ENCODE peak calls at places on chromosomes 3 and 15, in four cellular contexts. L, V, N and J are unnamed samples.
A peak's percentile ranks its signal among the peaks of the same experiment; 100 is the strongest.

GRCh38 chr15:92821491-92822116 is 78.5 kb upstream of the CHD2 start:
- DNase-seq in L (no peak), V (no peak), N (no peak), J (no peak)

GRCh38 chr15:98442379-98442833 is 205.9 kb upstream of the IGF1R start:
- DNase-seq in L (peak; percentile 51), V (no peak), N (peak; percentile 65), J (peak; percentile 82)

GRCh38 chr15:89167267-89168176 is 53.9 kb downstream of the RLBP1 start:
- DNase-seq in L (peak; percentile 10), V (peak; percentile 36), N (peak; percentile 48), J (no peak)

GRCh38 chr3:53195602-53196574 is 34.9 kb downstream of the PRKCD start:
- DNase-seq in L (no peak), V (no peak), N (peak; percentile 73), J (peak; percentile 87)

GRCh38 chr3:42013652-42014442 is 51.9 kb upstream of the ULK4 start:
- DNase-seq in L (no peak), V (no peak), N (peak; percentile 96), J (peak; percentile 39)

GRCh38 chr3:171351676-171352075 is 108.5 kb downstream of the TNIK start:
- DNase-seq in L (no peak), V (no peak), N (no peak), J (no peak)

GRCh38 chr15:41577863-41578735 is 19.1 kb downstream of the TYRO3 start:
- DNase-seq in L (no peak), V (no peak), N (no peak), J (no peak)

GRCh38 chr15:75123395-75123794 is 78.3 kb upstream of the C15orf39 start:
- DNase-seq in L (no peak), V (no peak), N (no peak), J (no peak)

GRCh38 chr15:44670087-44670945 is 6.9 kb upstream of the SPG11 start:
- DNase-seq in L (no peak), V (no peak), N (no peak), J (no peak)

GRCh38 chr3:197487911-197488391 is 67.8 kb downstream of the BDH1 start:
- DNase-seq in L (peak; percentile 72), V (no peak), N (no peak), J (no peak)

GRCh38 chr3:167406876-167407492 is 26.9 kb upstream of the ZBBX start:
- DNase-seq in L (peak; percentile 56), V (no peak), N (no peak), J (peak; percentile 59)

GRCh38 chr3:130429069-130430023 is 83.9 kb downstream of the COL6A5 start:
- DNase-seq in L (no peak), V (no peak), N (no peak), J (no peak)

GRCh38 chr15:96894669-96895068 is 564.2 kb downstream of the NR2F2 start:
- DNase-seq in L (no peak), V (no peak), N (no peak), J (no peak)

GRCh38 chr3:57224856-57225255 is 2.7 kb upstream of the APPL1 start:
- DNase-seq in L (no peak), V (no peak), N (no peak), J (no peak)

GRCh38 chr15:89175617-89176191 is 45.7 kb downstream of the RLBP1 start:
- DNase-seq in L (no peak), V (no peak), N (no peak), J (no peak)

GRCh38 chr3:148794357-148794756 is 33.3 kb upstream of the CPB1 start:
- DNase-seq in L (peak; percentile 78), V (no peak), N (no peak), J (no peak)

GRCh38 chr15:44038801-44039200 is 156.3 kb downstream of the FRMD5 start:
- DNase-seq in L (peak; percentile 11), V (no peak), N (no peak), J (no peak)

GRCh38 chr15:80856400-80856799 is 77.2 kb downstream of the CEMIP start:
- DNase-seq in L (peak; percentile 69), V (no peak), N (peak; percentile 37), J (no peak)

GRCh38 chr3:120524171-120524923 is 71.8 kb upstream of the NDUFB4 start:
- DNase-seq in L (no peak), V (no peak), N (no peak), J (no peak)

GRCh38 chr15:67463488-67463887 is 57.4 kb upstream of the C15orf61 start:
- DNase-seq in L (peak; percentile 18), V (no peak), N (no peak), J (no peak)

GRCh38 chr3:61181874-61182273 is 69.4 kb downstream of the FHIT start:
- DNase-seq in L (peak; percentile 52), V (peak; percentile 64), N (no peak), J (peak; percentile 32)

GRCh38 chr15:73598540-73599195 is 34.5 kb downstream of the NPTN start:
- DNase-seq in L (no peak), V (no peak), N (no peak), J (no peak)

GRCh38 chr3:53593611-53594010 is 99.2 kb downstream of the CACNA1D start:
- DNase-seq in L (no peak), V (no peak), N (no peak), J (no peak)

GRCh38 chr15:25060472-25060803 is 105.7 kb downstream of the SNRPN start:
- DNase-seq in L (no peak), V (no peak), N (no peak), J (no peak)

GRCh38 chr3:137035631-137036030 is 77.8 kb downstream of the IL20RB start:
- DNase-seq in L (peak; percentile 33), V (no peak), N (peak; percentile 13), J (peak; percentile 61)

GRCh38 chr3:30320392-30320791 is 286.0 kb upstream of the TGFBR2 start:
- DNase-seq in L (no peak), V (no peak), N (no peak), J (no peak)

GRCh38 chr3:148512648-148513047 is 185.1 kb upstream of the AGTR1 start:
- DNase-seq in L (no peak), V (no peak), N (no peak), J (no peak)

DNA sequence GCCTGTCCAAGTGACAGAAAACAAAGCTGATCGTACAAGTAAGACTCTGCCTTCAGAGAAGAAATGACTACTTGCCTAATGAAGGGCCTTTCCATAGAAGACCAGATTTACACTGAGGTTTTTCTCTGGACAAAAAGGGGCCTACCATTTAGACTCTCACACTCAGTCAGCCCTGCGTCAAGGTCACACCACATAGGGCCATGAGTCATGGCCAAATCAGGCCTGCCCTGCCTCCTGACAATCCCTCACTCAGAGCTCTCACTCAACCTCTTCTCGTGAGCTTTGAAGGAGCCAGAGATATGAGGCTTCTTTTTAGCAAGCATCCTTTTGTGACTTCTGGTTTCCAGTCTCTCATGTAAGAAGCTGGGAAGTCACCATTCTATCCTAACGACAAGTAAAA is 68.1 kb upstream of the NMNAT3 start:
- DNase-seq in L (peak; percentile 30), V (no peak), N (no peak), J (no peak)
- TF ChIP-seq FOXK2 in L (no peak), V (no peak), N (no peak), J (no peak)

DNA sequence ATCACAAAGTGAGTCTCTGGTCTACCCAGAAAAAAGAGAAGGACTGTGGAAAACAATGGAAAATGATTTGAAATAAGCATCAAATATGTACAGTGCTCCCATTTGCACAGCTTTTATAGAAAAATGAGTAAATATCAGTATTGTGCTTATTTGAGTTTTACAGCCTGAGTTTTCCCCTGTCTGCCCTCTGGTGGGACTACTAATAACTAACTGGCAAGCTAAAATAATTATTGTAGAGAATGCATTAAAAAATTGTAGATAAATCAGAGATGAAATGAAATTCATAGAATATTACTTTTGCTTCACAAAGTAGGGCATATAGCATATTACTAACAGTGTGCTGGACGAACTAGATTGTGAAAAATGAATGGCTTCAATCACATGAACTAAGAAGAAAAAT is 287.1 kb downstream of the NAALADL2 start:
- DNase-seq in L (no peak), V (no peak), N (no peak), J (no peak)
- TF ChIP-seq BHLHE40 in L (no peak), V (no peak), N (no peak), J (no peak)

DNA sequence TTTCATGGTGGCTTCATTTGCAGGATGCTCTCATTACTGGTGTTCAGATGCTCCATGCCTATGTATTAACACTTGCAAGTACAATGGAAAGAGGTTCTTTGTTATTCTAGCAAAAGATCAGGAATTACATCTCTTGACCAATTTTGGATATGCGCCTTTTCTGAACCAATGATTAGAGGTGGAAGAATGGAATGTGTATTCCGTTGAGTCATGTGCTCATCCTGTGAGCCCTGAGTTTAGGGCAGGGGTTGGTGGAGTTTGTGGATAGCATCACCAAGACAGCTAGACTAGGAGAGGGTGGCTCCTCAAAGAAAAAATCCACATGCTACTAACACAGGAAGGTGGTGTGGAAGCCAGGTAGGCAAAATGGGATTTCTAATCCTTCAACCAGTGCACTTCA is 80.7 kb upstream of the SLC25A26 start:
- DNase-seq in L (no peak), V (no peak), N (no peak), J (no peak)
- TF ChIP-seq FOXK2 in L (no peak), V (no peak), N (no peak), J (no peak)

GRCh38 chr3:27596334-27596841 is 112.2 kb upstream of the SLC4A7 start:
- DNase-seq in L (no peak), V (peak; percentile 56), N (no peak), J (no peak)
- TF ChIP-seq BHLHE40 in L (no peak), V (peak; percentile 32), N (no peak), J (no peak)

GRCh38 chr3:10015476-10015904 is 10.7 kb upstream of the FANCD2 start:
- DNase-seq in L (no peak), V (no peak), N (no peak), J (no peak)
- TF ChIP-seq FOXK2 in L (no peak), V (no peak), N (no peak), J (no peak)

GRCh38 chr3:188827078-188827477 is 344.7 kb upstream of the TPRG1 start:
- DNase-seq in L (no peak), V (no peak), N (no peak), J (no peak)

GRCh38 chr3:188826574-188826973 is 345.2 kb upstream of the TPRG1 start:
- DNase-seq in L (no peak), V (no peak), N (no peak), J (no peak)

GRCh38 chr3:188827593-188827992 is 344.2 kb upstream of the TPRG1 start:
- DNase-seq in L (no peak), V (no peak), N (no peak), J (no peak)

GRCh38 chr3:188821998-188822397 is 349.8 kb upstream of the TPRG1 start:
- DNase-seq in L (no peak), V (no peak), N (no peak), J (no peak)

GRCh38 chr3:188824596-188824995 is 347.2 kb upstream of the TPRG1 start:
- DNase-seq in L (no peak), V (no peak), N (no peak), J (no peak)
- TF ChIP-seq BHLHE40 in L (no peak), V (no peak), N (no peak), J (no peak)